ENCODE peak calls at places on chromosomes 2 and 18, in four cellular contexts. One of them, this sample, is unnamed.

GRCh38 chr2:56224316-56224715 is 40.5 kb downstream of the CCDC85A start:
- DNase-seq in ELR: peak
- DNase-seq in stomach: no peak
- DNase-seq in Ammon's horn: no peak
- DNase-seq in this sample: no peak

GRCh38 chr2:168348076-168348475 is 100.7 kb upstream of the STK39 start:
- DNase-seq in ELR: peak
- DNase-seq in stomach: peak
- DNase-seq in Ammon's horn: no peak
- DNase-seq in this sample: no peak

GRCh38 chr2:25822190-25823117 is 55.8 kb downstream of the ASXL2 start:
- DNase-seq in ELR: no peak
- DNase-seq in stomach: peak
- DNase-seq in Ammon's horn: peak
- DNase-seq in this sample: peak

GRCh38 chr2:200399046-200399445 is 92.6 kb downstream of the SPATS2L start:
- DNase-seq in ELR: peak
- DNase-seq in stomach: no peak
- DNase-seq in Ammon's horn: no peak
- DNase-seq in this sample: no peak

GRCh38 chr2:165627463-165627862 is 158.0 kb downstream of the CSRNP3 start:
- DNase-seq in ELR: peak
- DNase-seq in stomach: no peak
- DNase-seq in Ammon's horn: no peak
- DNase-seq in this sample: no peak

GRCh38 chr2:7738596-7738995 is 821.4 kb downstream of the RNF144A start:
- DNase-seq in ELR: no peak
- DNase-seq in stomach: no peak
- DNase-seq in Ammon's horn: no peak
- DNase-seq in this sample: no peak

GRCh38 chr2:36044389-36044788 is 311.2 kb upstream of the CRIM1 start:
- DNase-seq in ELR: no peak
- DNase-seq in stomach: no peak
- DNase-seq in Ammon's horn: no peak
- DNase-seq in this sample: no peak

GRCh38 chr2:152473151-152473857 is 138.3 kb downstream of the FMNL2 start:
- DNase-seq in ELR: peak
- DNase-seq in stomach: no peak
- DNase-seq in Ammon's horn: no peak
- DNase-seq in this sample: no peak

GRCh38 chr2:203484266-203485112 is 50.6 kb downstream of the RAPH1 start:
- DNase-seq in ELR: peak
- DNase-seq in stomach: peak
- DNase-seq in Ammon's horn: peak
- DNase-seq in this sample: peak

GRCh38 chr2:200765139-200765951 is 46.4 kb upstream of the BZW1 start:
- DNase-seq in ELR: peak
- DNase-seq in stomach: no peak
- DNase-seq in Ammon's horn: no peak
- DNase-seq in this sample: peak

GRCh38 chr2:48600917-48601316 is 16.7 kb upstream of the GTF2A1L start:
- DNase-seq in ELR: peak
- DNase-seq in stomach: no peak
- DNase-seq in Ammon's horn: no peak
- DNase-seq in this sample: peak

GRCh38 chr18:48027401-48027931 is 97.0 kb upstream of the SMAD2 start:
- DNase-seq in ELR: no peak
- DNase-seq in stomach: no peak
- DNase-seq in Ammon's horn: peak
- DNase-seq in this sample: no peak

GRCh38 chr2:128237911-128238697 is 80.6 kb downstream of the HS6ST1 start:
- DNase-seq in ELR: no peak
- DNase-seq in stomach: no peak
- DNase-seq in Ammon's horn: peak
- DNase-seq in this sample: no peak

GRCh38 chr2:109374548-109375130 is 239.1 kb downstream of the SEPTIN10 start:
- DNase-seq in ELR: no peak
- DNase-seq in stomach: peak
- DNase-seq in Ammon's horn: no peak
- DNase-seq in this sample: no peak

GRCh38 chr2:47002480-47003381 is 87.1 kb upstream of the MCFD2 start:
- DNase-seq in ELR: peak
- DNase-seq in stomach: no peak
- DNase-seq in Ammon's horn: peak
- DNase-seq in this sample: peak

GRCh38 chr2:205177505-205177904 is 504.8 kb upstream of the NRP2 start:
- DNase-seq in ELR: no peak
- DNase-seq in stomach: no peak
- DNase-seq in Ammon's horn: no peak
- DNase-seq in this sample: no peak

GRCh38 chr2:183037281-183037659 is 987 bp downstream of the NCKAP1 start:
- DNase-seq in ELR: peak
- DNase-seq in stomach: no peak
- DNase-seq in Ammon's horn: peak
- DNase-seq in this sample: no peak

GRCh38 chr2:86750240-86750839 is 30.2 kb downstream of the RMND5A start:
- DNase-seq in ELR: no peak
- DNase-seq in stomach: no peak
- DNase-seq in Ammon's horn: no peak
- DNase-seq in this sample: no peak

GRCh38 chr2:102520009-102520408 is 47.0 kb downstream of the SLC9A4 start:
- DNase-seq in ELR: peak
- DNase-seq in stomach: peak
- DNase-seq in Ammon's horn: peak
- DNase-seq in this sample: peak

GRCh38 chr2:178513876-178514275 is 33.6 kb downstream of the PLEKHA3 start:
- DNase-seq in ELR: peak
- DNase-seq in stomach: no peak
- DNase-seq in Ammon's horn: no peak
- DNase-seq in this sample: no peak

GRCh38 chr18:34709631-34710429 is at the start of gene DTNA:
- DNase-seq in ELR: peak
- DNase-seq in stomach: no peak
- DNase-seq in Ammon's horn: peak
- DNase-seq in this sample: peak